ENCODE peak calls at places on chromosomes 12 and 14, in five cellular contexts. L is GM04503; O is sciatic nerve; N is activated naive CD4-positive, alpha-beta T cell; P is epithelial cell of prostate. U is an unnamed sample.

GRCh38 chr12:30779578-30779977 is 24.8 kb upstream of the CAPRIN2 start:
- DNase-seq in L (no peak), O (no peak), N (no peak), P (no peak), U (no peak)

GRCh38 chr14:102594514-102595175 is 2.2 kb downstream of the RCOR1 start:
- DNase-seq in L (no peak), O (peak), N (no peak), P (no peak), U (peak)

GRCh38 chr12:52029686-52030085 is 21.6 kb upstream of the NR4A1 start:
- DNase-seq in L (no peak), O (no peak), N (no peak), P (no peak), U (no peak)

GRCh38 chr14:89378119-89378518 is 38.9 kb downstream of the FOXN3 start:
- DNase-seq in L (no peak), O (peak), N (no peak), P (peak), U (no peak)

GRCh38 chr12:57229041-57229633 is 374 bp upstream of the SHMT2 start:
- DNase-seq in L (no peak), O (no peak), N (no peak), P (no peak), U (no peak)

GRCh38 chr14:102464006-102464405 is 45.6 kb downstream of the ANKRD9 start:
- DNase-seq in L (no peak), O (no peak), N (no peak), P (no peak), U (no peak)

GRCh38 chr12:78612224-78612623 is 252.3 kb upstream of the SYT1 start:
- DNase-seq in L (no peak), O (no peak), N (no peak), P (no peak), U (no peak)

GRCh38 chr12:18868673-18869072 is 130.8 kb downstream of the CAPZA3 start:
- DNase-seq in L (no peak), O (no peak), N (no peak), P (peak), U (no peak)

GRCh38 chr12:23722655-23723054 is 226.8 kb downstream of the SOX5 start:
- DNase-seq in L (no peak), O (no peak), N (no peak), P (no peak), U (no peak)

GRCh38 chr12:1839956-1840550 is 19.7 kb downstream of the LRTM2 start:
- DNase-seq in L (no peak), O (no peak), N (no peak), P (no peak), U (no peak)

GRCh38 chr14:99316281-99317163 is 44.5 kb upstream of the BCL11B start:
- DNase-seq in L (no peak), O (no peak), N (no peak), P (no peak), U (no peak)

GRCh38 chr14:74062809-74063150 is 21.5 kb downstream of the ALDH6A1 start:
- DNase-seq in L (no peak), O (no peak), N (no peak), P (no peak), U (no peak)

GRCh38 chr12:23550753-23551152 is 398.7 kb downstream of the SOX5 start:
- DNase-seq in L (no peak), O (no peak), N (no peak), P (no peak), U (no peak)

GRCh38 chr14:105311838-105312237 is 2.7 kb upstream of the PACS2 start:
- DNase-seq in L (no peak), O (no peak), N (no peak), P (no peak), U (no peak)

GRCh38 chr12:121983546-121984205 is 38.0 kb upstream of the BCL7A start:
- DNase-seq in L (no peak), O (no peak), N (no peak), P (no peak), U (no peak)

GRCh38 chr14:94550041-94550440 is 11.2 kb upstream of the SERPINA4 start:
- DNase-seq in L (no peak), O (no peak), N (no peak), P (no peak), U (no peak)

GRCh38 chr12:49821375-49822287 is 6.6 kb downstream of the NCKAP5L start:
- DNase-seq in L (no peak), O (no peak), N (no peak), P (no peak), U (no peak)

GRCh38 chr12:11877869-11878780 is 192.6 kb upstream of the BCL2L14 start:
- DNase-seq in L (no peak), O (no peak), N (no peak), P (no peak), U (peak)

GRCh38 chr12:103475073-103475472 is 20.7 kb downstream of the C12orf42 start:
- DNase-seq in L (no peak), O (no peak), N (no peak), P (no peak), U (no peak)

GRCh38 chr12:32917094-32917611 is 20.6 kb upstream of the PKP2 start:
- DNase-seq in L (no peak), O (no peak), N (no peak), P (no peak), U (no peak)

GRCh38 chr12:92696240-92696639 is 6.5 kb upstream of the PLEKHG7 start:
- DNase-seq in L (no peak), O (no peak), N (no peak), P (no peak), U (no peak)

GRCh38 chr14:104805326-104805678 is 4.4 kb downstream of the ZBTB42 start:
- DNase-seq in L (peak), O (no peak), N (no peak), P (no peak), U (no peak)

GRCh38 chr14:101820283-101820798 is 58.8 kb downstream of the PPP2R5C start:
- DNase-seq in L (no peak), O (no peak), N (no peak), P (no peak), U (no peak)

GRCh38 chr12:3076730-3077571 is at the start of gene TSPAN9:
- DNase-seq in L (no peak), O (peak), N (peak), P (no peak), U (peak)

GRCh38 chr12:86193931-86194330 is 62.3 kb downstream of the MGAT4C start:
- DNase-seq in L (no peak), O (no peak), N (no peak), P (no peak), U (peak)

GRCh38 chr12:81668475-81668874 is 90.7 kb downstream of the PPFIA2 start:
- DNase-seq in L (peak), O (no peak), N (no peak), P (peak), U (peak)

GRCh38 chr14:50039734-50040400 is 76.5 kb downstream of the VCPKMT start:
- DNase-seq in L (peak), O (no peak), N (no peak), P (no peak), U (no peak)

GRCh38 chr14:105486974-105487448 is 325 bp downstream of the CRIP1 start:
- DNase-seq in L (no peak), O (peak), N (no peak), P (no peak), U (no peak)

GRCh38 chr12:131860472-131861260 is 32.5 kb downstream of the MMP17 start:
- DNase-seq in L (peak), O (peak), N (no peak), P (no peak), U (no peak)

GRCh38 chr12:99213047-99213446 is 434.5 kb upstream of the GARIN6 start:
- DNase-seq in L (no peak), O (no peak), N (no peak), P (no peak), U (no peak)

GRCh38 chr12:115375188-115375991 is 691.4 kb upstream of the TBX3 start:
- DNase-seq in L (peak), O (no peak), N (no peak), P (peak), U (peak)

GRCh38 chr12:10620078-10620779 is 6.8 kb upstream of the MAGOHB start:
- DNase-seq in L (no peak), O (no peak), N (no peak), P (no peak), U (no peak)